ENCODE peak calls at places on chromosomes 11 and 22, in eight cellular contexts. G is CD4-positive, alpha-beta T cell; W is IMR-90; A is AG04450; S is A549; V is transverse colon; Y is sigmoid colon; X is psoas muscle. N is an unnamed sample.

GRCh38 chr11:103609117-103610066 is 427.0 kb upstream of the DDI1 start:
- DNase-seq in X (no peak), A (peak), V (no peak), G (no peak), Y (no peak), S (peak), W (peak), N (no peak)

GRCh38 chr22:49301398-49302149 is 526.1 kb downstream of the BRD1 start:
- DNase-seq in Y (no peak), X (no peak), A (no peak), W (no peak), V (no peak), G (no peak), S (no peak), N (no peak)

GRCh38 chr22:23269441-23270211 is 89.3 kb downstream of the BCR start:
- DNase-seq in S (no peak), W (no peak), Y (no peak), X (no peak), A (no peak), V (no peak), G (no peak), N (no peak)

GRCh38 chr11:100984668-100985067 is 144.9 kb downstream of the PGR start:
- DNase-seq in Y (no peak), V (no peak), W (no peak), A (no peak), S (no peak), X (no peak), G (no peak), N (no peak)

GRCh38 chr11:105507496-105508254 is 102.2 kb upstream of the GRIA4 start:
- DNase-seq in G (no peak), Y (no peak), S (no peak), W (no peak), X (no peak), V (no peak), A (no peak), N (no peak)

GRCh38 chr22:37201066-37201820 is 11.0 kb downstream of the SSTR3 start:
- DNase-seq in Y (peak), X (no peak), W (no peak), G (no peak), A (no peak), S (no peak), V (no peak), N (peak)

GRCh38 chr11:71951741-71952310 is 23.0 kb downstream of the RNF121 start:
- DNase-seq in Y (no peak), W (no peak), A (no peak), X (no peak), G (no peak), V (no peak), S (no peak), N (no peak)

GRCh38 chr11:20337526-20338154 is 25.9 kb upstream of the HTATIP2 start:
- DNase-seq in A (no peak), G (no peak), Y (no peak), S (peak), V (peak), X (no peak), W (peak), N (no peak)

GRCh38 chr11:120174866-120175265 is 36.0 kb upstream of the OAF start:
- DNase-seq in A (no peak), Y (no peak), G (no peak), S (no peak), V (no peak), X (no peak), W (no peak), N (peak)

GRCh38 chr11:64659417-64660144 is 63.4 kb downstream of the NRXN2 start:
- DNase-seq in W (peak), A (peak), X (no peak), V (no peak), Y (no peak), S (peak), G (no peak), N (peak)

GRCh38 chr11:46520971-46521745 is 72.7 kb downstream of the AMBRA1 start:
- DNase-seq in S (no peak), G (no peak), W (peak), Y (no peak), X (no peak), V (no peak), A (no peak), N (no peak)

GRCh38 chr22:47724030-47724429 is 961.6 kb downstream of the TBC1D22A start:
- DNase-seq in A (no peak), G (no peak), W (no peak), V (no peak), S (no peak), Y (no peak), X (no peak), N (no peak)

GRCh38 chr11:44484211-44484610 is 81.3 kb upstream of the CD82 start:
- DNase-seq in V (no peak), G (no peak), S (peak), W (peak), X (no peak), Y (peak), A (no peak), N (no peak)

GRCh38 chr11:20351151-20351550 is 12.4 kb upstream of the HTATIP2 start:
- DNase-seq in S (no peak), W (no peak), A (no peak), Y (no peak), G (no peak), V (peak), X (no peak), N (no peak)

GRCh38 chr11:116459233-116459632 is 313.6 kb downstream of the BUD13 start:
- DNase-seq in S (no peak), X (no peak), V (peak), A (no peak), Y (peak), G (no peak), W (no peak), N (no peak)

GRCh38 chr22:35472488-35472887 is 68.1 kb upstream of the RASD2 start:
- DNase-seq in A (no peak), G (no peak), V (no peak), X (no peak), Y (no peak), S (no peak), W (no peak), N (no peak)

GRCh38 chr22:35476341-35476740 is 64.3 kb upstream of the RASD2 start:
- DNase-seq in W (no peak), Y (no peak), S (no peak), A (no peak), V (no peak), G (no peak), X (no peak), N (no peak)

GRCh38 chr22:35477911-35478582 is 62.6 kb upstream of the RASD2 start:
- DNase-seq in S (peak), Y (peak), A (peak), V (peak), X (peak), G (no peak), W (peak), N (peak)

GRCh38 chr22:35473971-35474370 is 66.7 kb upstream of the RASD2 start:
- DNase-seq in S (no peak), Y (no peak), G (no peak), X (no peak), W (no peak), A (no peak), V (no peak), N (no peak)

DNA sequence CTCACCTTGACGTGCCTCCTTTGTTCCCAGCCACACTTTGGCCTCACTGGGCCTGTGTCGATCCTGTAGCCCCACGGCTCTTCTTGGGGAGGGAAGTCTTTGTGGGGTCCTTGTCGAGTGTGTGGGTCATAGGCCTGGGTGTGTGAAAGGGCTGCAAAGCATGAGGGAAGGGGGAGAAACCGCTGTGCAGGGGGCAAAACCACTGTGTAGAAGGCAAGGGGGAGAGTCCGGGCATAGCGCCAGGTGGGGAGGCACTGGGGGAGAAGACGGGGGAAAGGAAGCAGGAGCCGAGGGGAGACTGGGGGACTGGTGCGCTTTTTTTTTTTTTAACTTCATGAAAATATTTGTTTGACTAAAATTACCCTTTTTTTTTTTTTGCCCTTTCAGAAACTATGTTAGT is 65.1 kb upstream of the RASD2 start:
- DNase-seq in G (no peak), X (no peak), Y (no peak), S (no peak), W (no peak), V (no peak), A (no peak), N (no peak)
- TF ChIP-seq CTCF in G (no peak), X (no peak), Y (no peak), S (no peak), W (no peak), V (no peak), A (no peak), N (no peak)

GRCh38 chr11:61392991-61393595 is 706 bp downstream of the TMEM216 start:
- DNase-seq in V (no peak), Y (no peak), A (no peak), G (no peak), X (no peak), S (peak), W (peak), N (no peak)
- TF ChIP-seq CTCF in V (no peak), Y (no peak), A (peak), G (peak), X (no peak), S (peak), W (peak), N (no peak)

DNA sequence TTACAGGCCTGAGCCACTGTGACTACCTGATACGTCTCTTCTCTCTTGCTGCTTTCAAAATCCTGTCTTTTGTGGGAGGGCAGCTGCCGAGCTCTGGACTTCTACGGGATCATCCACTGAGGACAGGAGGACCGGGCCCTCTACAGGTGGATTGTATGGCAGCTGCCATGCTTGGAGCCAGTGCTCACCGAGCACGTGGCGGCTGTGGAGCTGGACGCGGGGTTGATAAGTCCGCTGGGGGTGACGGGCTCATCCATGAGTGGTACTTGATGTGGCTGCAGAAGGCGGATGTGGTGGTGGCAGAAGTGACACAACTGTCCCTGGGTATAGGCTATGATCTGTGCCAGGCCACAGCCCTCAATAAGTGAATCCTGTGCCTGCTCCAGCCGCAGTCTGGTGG is 1.8 kb upstream of the CYP2D6 start:
- DNase-seq in X (no peak), W (no peak), V (no peak), Y (no peak), A (no peak), G (no peak), S (no peak), N (no peak)
- TF ChIP-seq CTCF in X (no peak), W (no peak), V (no peak), Y (no peak), A (peak), G (no peak), S (no peak), N (no peak)

DNA sequence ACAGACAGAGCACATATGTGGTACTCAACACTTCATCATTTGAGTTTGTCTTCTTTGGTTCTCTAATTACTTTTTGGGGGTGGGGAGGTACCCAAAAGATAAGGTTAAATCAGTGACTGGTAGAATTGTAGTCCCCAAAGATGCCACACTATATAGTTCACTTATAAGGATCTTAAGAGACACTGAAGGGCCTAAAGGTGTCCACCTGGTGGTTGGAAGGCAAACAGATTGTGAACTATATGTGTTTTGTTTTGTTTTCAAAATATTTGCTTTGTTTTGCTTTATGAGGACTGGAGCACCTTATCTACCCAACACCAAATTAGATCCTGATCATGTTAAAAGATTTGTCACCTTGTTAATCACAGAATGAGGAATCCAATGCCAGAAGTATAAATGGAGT is 136.1 kb downstream of the DCDC1 start:
- DNase-seq in Y (no peak), X (no peak), A (no peak), W (no peak), S (peak), V (no peak), G (no peak), N (no peak)
- TF ChIP-seq CTCF in Y (no peak), X (no peak), A (no peak), W (no peak), S (peak), V (no peak), G (no peak), N (no peak)

GRCh38 chr11:14643697-14644395 is at the start of gene PDE3B:
- DNase-seq in Y (peak), A (no peak), X (peak), W (peak), V (peak), G (peak), S (peak), N (peak)

GRCh38 chr11:14642873-14643696 is 519 bp upstream of the PDE3B start:
- DNase-seq in A (no peak), S (peak), V (peak), G (no peak), W (no peak), Y (peak), X (no peak), N (no peak)

GRCh38 chr11:14644396-14645246 is 1.0 kb downstream of the PDE3B start:
- DNase-seq in G (peak), S (peak), W (no peak), A (no peak), Y (peak), V (peak), X (peak), N (no peak)

GRCh38 chr11:14645247-14645912 is 1.8 kb downstream of the PDE3B start:
- DNase-seq in A (no peak), Y (no peak), G (no peak), V (no peak), S (no peak), W (peak), X (no peak), N (no peak)

GRCh38 chr11:14645985-14646900 is 2.6 kb downstream of the PDE3B start:
- DNase-seq in A (no peak), V (no peak), S (no peak), Y (no peak), X (no peak), W (no peak), G (no peak), N (no peak)
- TF ChIP-seq CTCF in A (no peak), V (peak), S (no peak), Y (no peak), X (no peak), W (no peak), G (no peak), N (no peak)

GRCh38 chr11:7143908-7144307 is 55.1 kb downstream of the RBMXL2 start:
- DNase-seq in G (no peak), Y (no peak), S (peak), W (peak), A (no peak), X (no peak), V (no peak), N (no peak)
- TF ChIP-seq CTCF in G (no peak), Y (no peak), S (peak), W (peak), A (no peak), X (no peak), V (no peak), N (no peak)

GRCh38 chr22:31844941-31845340 is 91.1 kb downstream of the DEPDC5 start:
- DNase-seq in X (no peak), A (no peak), S (no peak), G (no peak), W (no peak), V (no peak), Y (no peak), N (no peak)

GRCh38 chr22:31850135-31850534 is 94.2 kb upstream of the YWHAH start:
- DNase-seq in G (no peak), S (no peak), V (no peak), X (no peak), W (no peak), Y (no peak), A (no peak), N (no peak)

GRCh38 chr22:31841029-31841827 is 87.4 kb downstream of the DEPDC5 start:
- DNase-seq in A (no peak), G (no peak), X (no peak), S (no peak), Y (no peak), V (no peak), W (no peak), N (no peak)

GRCh38 chr22:31843526-31843925 is 89.7 kb downstream of the DEPDC5 start:
- DNase-seq in W (no peak), S (no peak), V (no peak), A (no peak), X (no peak), G (no peak), Y (no peak), N (no peak)

GRCh38 chr22:31846161-31847115 is 92.6 kb downstream of the DEPDC5 start:
- DNase-seq in G (no peak), S (peak), Y (no peak), V (no peak), A (peak), W (peak), X (no peak), N (no peak)
- TF ChIP-seq CTCF in G (no peak), S (no peak), Y (no peak), V (no peak), A (peak), W (peak), X (no peak), N (peak)